ENCODE peak calls at places on chromosomes 6 and 20, in ten cellular contexts. B, E, Y, U, H, Q, Z, R, S and L are unnamed samples.

GRCh38 chr6:15621203-15622044 is 41.4 kb downstream of the DTNBP1 start:
- DNase-seq in H (no peak), S (peak; percentile 45), U (no peak), E (no peak), R (no peak), B (peak; percentile 34), Q (no peak), Y (no peak), Z (no peak), L (no peak)

GRCh38 chr6:27608916-27609883 is 136.3 kb upstream of the ZNF184 start:
- DNase-seq in Q (no peak), B (no peak), S (no peak), U (no peak), Z (peak; percentile 76), E (no peak), Y (no peak), R (peak; percentile 66), H (no peak), L (no peak)

GRCh38 chr6:13538084-13538483 is 36.3 kb upstream of the SIRT5 start:
- DNase-seq in E (no peak), S (no peak), B (no peak), Q (no peak), Y (no peak), R (peak; percentile 21), H (no peak), Z (peak; percentile 69), U (no peak), L (no peak)

GRCh38 chr20:46237736-46238135 is 70.6 kb downstream of the CDH22 start:
- DNase-seq in B (no peak), E (no peak), Y (no peak), S (no peak), R (no peak), Q (no peak), H (no peak), Z (no peak), U (no peak), L (no peak)

GRCh38 chr20:24289737-24290481 is 179.5 kb upstream of the SYNDIG1 start:
- DNase-seq in B (no peak), Y (no peak), U (no peak), R (no peak), Q (no peak), Z (no peak), H (no peak), S (no peak), E (no peak), L (no peak)

GRCh38 chr20:44370639-44371218 is 15.2 kb downstream of the HNF4A start:
- DNase-seq in S (no peak), B (no peak), Y (no peak), R (no peak), U (no peak), Z (peak; percentile 73), E (no peak), Q (no peak), H (no peak), L (no peak)

GRCh38 chr6:36028088-36028886 is 679 bp downstream of the MAPK14 start:
- DNase-seq in S (peak; percentile 44), Q (no peak), H (no peak), Y (peak; percentile 38), B (no peak), R (peak; percentile 18), Z (peak; percentile 60), U (no peak), E (no peak), L (no peak)

GRCh38 chr6:142378138-142378875 is 76.5 kb downstream of the ADGRG6 start:
- DNase-seq in E (no peak), H (no peak), S (no peak), B (no peak), U (no peak), Y (no peak), Q (no peak), Z (no peak), R (no peak), L (no peak)

GRCh38 chr6:40958740-40959139 is 80.3 kb downstream of the UNC5CL start:
- DNase-seq in Z (no peak), H (no peak), U (no peak), E (no peak), B (no peak), R (no peak), S (no peak), Y (no peak), Q (no peak), L (no peak)

GRCh38 chr20:750801-751200 is 17.5 kb downstream of the SLC52A3 start:
- DNase-seq in S (no peak), Q (no peak), U (no peak), B (no peak), H (no peak), Z (no peak), E (no peak), Y (no peak), R (no peak), L (no peak)

GRCh38 chr6:139490482-139490881 is 116.0 kb upstream of the CITED2 start:
- DNase-seq in Q (no peak), R (no peak), B (no peak), S (no peak), H (no peak), E (no peak), U (no peak), Y (no peak), Z (no peak), L (no peak)

GRCh38 chr20:63911171-63911570 is 16.2 kb downstream of the DNAJC5 start:
- DNase-seq in Q (no peak), E (no peak), Y (no peak), R (no peak), S (no peak), H (no peak), Z (peak; percentile 94), B (no peak), U (no peak), L (no peak)

GRCh38 chr20:18679020-18679419 is 91.2 kb downstream of the DTD1 start:
- DNase-seq in Y (no peak), U (no peak), B (no peak), R (no peak), Z (peak; percentile 87), E (no peak), S (no peak), Q (no peak), H (no peak), L (no peak)